ENCODE peak calls at places on chromosomes 4 and X, in six cellular contexts. One of them, this sample, is unnamed. For H3K9me3, the result is how much of the 10 kb centered on the place peaks cover.

GRCh38 chr4:10083861-10084641 is 32.5 kb downstream of the WDR1 start:
- DNase-seq in CD8-positive, alpha-beta T cell: no peak
- DNase-seq in A549: no peak
- DNase-seq in right cardiac atrium: peak
- DNase-seq in fibroblast of lung: no peak
- DNase-seq in endodermal cell: no peak
- DNase-seq in this sample: peak

GRCh38 chr4:116321471-116321870 is 763.9 kb downstream of the TRAM1L1 start:
- DNase-seq in fibroblast of lung: no peak
- DNase-seq in endodermal cell: no peak
- DNase-seq in right cardiac atrium: no peak
- DNase-seq in A549: no peak
- DNase-seq in CD8-positive, alpha-beta T cell: no peak
- DNase-seq in this sample: no peak

GRCh38 chrX:46236411-46236810 is 308.8 kb downstream of the ZNF674 start:
- DNase-seq in A549: no peak
- DNase-seq in CD8-positive, alpha-beta T cell: no peak
- DNase-seq in fibroblast of lung: no peak
- DNase-seq in endodermal cell: no peak
- DNase-seq in right cardiac atrium: no peak
- DNase-seq in this sample: no peak

GRCh38 chr4:106614446-106614845 is 245.9 kb upstream of the GIMD1 start:
- DNase-seq in A549: peak
- DNase-seq in endodermal cell: no peak
- DNase-seq in fibroblast of lung: peak
- DNase-seq in CD8-positive, alpha-beta T cell: no peak
- DNase-seq in right cardiac atrium: no peak
- DNase-seq in this sample: no peak

GRCh38 chr4:107037188-107037587 is 1.1 kb upstream of the DKK2 start:
- DNase-seq in endodermal cell: peak
- DNase-seq in fibroblast of lung: peak
- DNase-seq in A549: no peak
- DNase-seq in right cardiac atrium: peak
- DNase-seq in CD8-positive, alpha-beta T cell: no peak
- DNase-seq in this sample: no peak

GRCh38 chrX:48958635-48959094 is 1.3 kb upstream of the OTUD5 start:
- DNase-seq in right cardiac atrium: peak
- DNase-seq in endodermal cell: no peak
- DNase-seq in CD8-positive, alpha-beta T cell: no peak
- DNase-seq in fibroblast of lung: peak
- DNase-seq in A549: peak
- DNase-seq in this sample: no peak

GRCh38 chrX:72100824-72101351 is 30.8 kb downstream of the RTL5 start:
- DNase-seq in fibroblast of lung: no peak
- DNase-seq in right cardiac atrium: peak
- DNase-seq in CD8-positive, alpha-beta T cell: peak
- DNase-seq in endodermal cell: no peak
- DNase-seq in A549: no peak
- DNase-seq in this sample: no peak

GRCh38 chr4:1246901-1247810 is 1.8 kb downstream of the CTBP1 start:
- DNase-seq in fibroblast of lung: no peak
- DNase-seq in A549: no peak
- DNase-seq in right cardiac atrium: peak
- DNase-seq in CD8-positive, alpha-beta T cell: no peak
- DNase-seq in endodermal cell: peak
- DNase-seq in this sample: peak

GRCh38 chr4:173450281-173450680 is 51.4 kb upstream of the SCRG1 start:
- DNase-seq in A549: no peak
- DNase-seq in fibroblast of lung: peak
- DNase-seq in CD8-positive, alpha-beta T cell: no peak
- DNase-seq in right cardiac atrium: no peak
- DNase-seq in endodermal cell: no peak
- DNase-seq in this sample: no peak

GRCh38 chr4:6205584-6205965 is 5.2 kb upstream of the JAKMIP1 start:
- DNase-seq in fibroblast of lung: no peak
- DNase-seq in endodermal cell: no peak
- DNase-seq in A549: no peak
- DNase-seq in CD8-positive, alpha-beta T cell: no peak
- DNase-seq in right cardiac atrium: no peak
- DNase-seq in this sample: peak

GRCh38 chrX:115018944-115019343 is 1.5 kb upstream of the IL13RA2 start:
- DNase-seq in right cardiac atrium: no peak
- DNase-seq in endodermal cell: no peak
- DNase-seq in A549: no peak
- DNase-seq in fibroblast of lung: peak
- DNase-seq in CD8-positive, alpha-beta T cell: no peak
- DNase-seq in this sample: no peak

GRCh38 chrX:115018040-115018647 is 728 bp upstream of the IL13RA2 start:
- DNase-seq in CD8-positive, alpha-beta T cell: no peak
- DNase-seq in A549: no peak
- DNase-seq in endodermal cell: peak
- DNase-seq in right cardiac atrium: no peak
- DNase-seq in fibroblast of lung: no peak
- DNase-seq in this sample: no peak

GRCh38 chrX:115017455-115017854 is at the start of gene IL13RA2:
- DNase-seq in fibroblast of lung: peak
- DNase-seq in A549: no peak
- DNase-seq in right cardiac atrium: no peak
- DNase-seq in CD8-positive, alpha-beta T cell: no peak
- DNase-seq in endodermal cell: no peak
- DNase-seq in this sample: no peak

GRCh38 chrX:115011428-115011827 is 6.0 kb downstream of the IL13RA2 start:
- DNase-seq in CD8-positive, alpha-beta T cell: no peak
- DNase-seq in right cardiac atrium: no peak
- DNase-seq in fibroblast of lung: no peak
- DNase-seq in A549: no peak
- DNase-seq in endodermal cell: no peak
- DNase-seq in this sample: no peak

DNA sequence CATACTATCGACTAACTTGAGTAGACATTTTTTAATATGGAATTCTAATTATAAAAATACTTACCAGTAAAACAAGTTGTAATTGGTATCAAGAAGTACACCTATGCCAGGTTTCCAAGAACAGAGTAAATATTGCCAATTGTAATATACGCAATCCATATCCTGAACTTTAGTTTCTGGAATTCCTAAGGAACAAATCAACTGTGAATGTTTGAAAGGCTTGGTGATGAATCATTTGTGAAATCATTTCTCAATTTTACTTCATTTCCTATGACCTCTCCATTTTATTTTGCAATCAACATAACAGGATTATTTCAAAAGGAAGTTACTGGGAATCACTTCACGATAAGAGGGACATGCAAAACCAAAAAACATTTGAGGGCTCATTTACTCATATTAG is 3.7 kb downstream of the IL13RA2 start:
- DNase-seq in A549: peak
- DNase-seq in right cardiac atrium: no peak
- DNase-seq in endodermal cell: no peak
- DNase-seq in CD8-positive, alpha-beta T cell: no peak
- DNase-seq in fibroblast of lung: peak
- DNase-seq in this sample: no peak
- H3K9me3 ChIP-seq in A549: under half
- H3K9me3 ChIP-seq in right cardiac atrium: under half
- H3K9me3 ChIP-seq in endodermal cell: under half
- H3K9me3 ChIP-seq in CD8-positive, alpha-beta T cell: under half
- H3K9me3 ChIP-seq in fibroblast of lung: under half
- H3K9me3 ChIP-seq in this sample: under half

DNA sequence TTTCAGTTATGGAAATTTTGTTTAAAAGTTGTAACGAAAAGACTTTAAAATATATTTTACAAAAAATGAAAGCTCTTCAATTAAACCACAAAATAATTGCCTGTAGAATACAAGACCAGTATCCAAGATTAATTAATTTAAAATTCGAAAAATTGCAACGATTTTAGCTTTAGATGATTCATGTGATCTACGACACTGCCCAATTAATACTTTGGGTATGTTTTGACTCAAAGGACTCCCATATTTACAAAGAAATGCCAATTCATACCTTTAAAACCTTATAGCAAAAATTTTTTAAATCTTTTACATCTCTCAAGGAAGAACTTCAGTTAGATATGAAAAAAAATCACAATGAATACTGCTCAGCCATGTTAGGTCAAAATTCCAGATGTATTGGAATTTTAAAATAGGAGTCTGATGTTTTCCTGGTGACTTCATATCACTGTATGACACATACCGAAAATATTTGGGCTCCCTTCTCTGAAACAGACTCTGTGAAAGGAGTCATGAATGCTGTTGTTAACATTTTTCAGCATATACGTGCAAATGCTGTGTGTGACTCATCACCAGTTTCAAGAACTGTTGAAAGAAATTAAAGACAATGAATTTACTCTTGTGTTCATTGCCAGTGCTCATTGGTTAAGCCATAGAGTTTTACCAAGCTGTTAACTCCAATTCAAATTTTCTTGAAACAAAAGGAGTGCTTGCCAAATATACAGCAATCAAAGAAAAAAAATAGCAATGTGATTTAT is 13.8 kb upstream of the SMS start:
- DNase-seq in fibroblast of lung: peak
- DNase-seq in A549: peak
- DNase-seq in right cardiac atrium: no peak
- DNase-seq in endodermal cell: no peak
- DNase-seq in CD8-positive, alpha-beta T cell: no peak
- DNase-seq in this sample: no peak
- H3K27ac ChIP-seq in fibroblast of lung: peak
- H3K27ac ChIP-seq in A549: peak
- H3K27ac ChIP-seq in right cardiac atrium: no peak
- H3K27ac ChIP-seq in endodermal cell: peak
- H3K27ac ChIP-seq in CD8-positive, alpha-beta T cell: no peak
- H3K27ac ChIP-seq in this sample: peak

DNA sequence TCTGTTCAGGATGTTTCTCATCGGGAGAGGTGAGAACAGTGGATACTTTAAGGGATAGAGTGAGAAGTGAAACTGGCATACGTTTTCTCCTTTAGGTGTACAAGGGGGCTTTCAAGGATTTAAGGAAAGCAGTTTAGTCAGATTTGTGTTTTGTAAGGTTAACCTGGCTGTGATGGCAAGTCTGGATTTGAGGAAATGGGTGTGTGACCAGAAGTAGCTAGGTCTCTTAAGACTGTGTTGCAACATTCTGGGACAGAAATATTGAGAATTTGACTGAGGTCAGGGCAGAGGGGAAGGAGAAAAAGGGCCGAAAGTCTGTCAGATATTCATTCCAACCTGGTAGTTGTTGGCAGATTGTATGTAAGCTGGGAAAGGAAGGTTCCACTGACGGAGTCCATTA is 10.4 kb upstream of the GABRE start:
- DNase-seq in CD8-positive, alpha-beta T cell: no peak
- DNase-seq in endodermal cell: no peak
- DNase-seq in right cardiac atrium: no peak
- DNase-seq in fibroblast of lung: no peak
- DNase-seq in A549: no peak
- DNase-seq in this sample: no peak
- H3K9me3 ChIP-seq in CD8-positive, alpha-beta T cell: under half
- H3K9me3 ChIP-seq in endodermal cell: under half
- H3K9me3 ChIP-seq in right cardiac atrium: under half
- H3K9me3 ChIP-seq in fibroblast of lung: under half
- H3K9me3 ChIP-seq in A549: under half
- H3K9me3 ChIP-seq in this sample: under half

DNA sequence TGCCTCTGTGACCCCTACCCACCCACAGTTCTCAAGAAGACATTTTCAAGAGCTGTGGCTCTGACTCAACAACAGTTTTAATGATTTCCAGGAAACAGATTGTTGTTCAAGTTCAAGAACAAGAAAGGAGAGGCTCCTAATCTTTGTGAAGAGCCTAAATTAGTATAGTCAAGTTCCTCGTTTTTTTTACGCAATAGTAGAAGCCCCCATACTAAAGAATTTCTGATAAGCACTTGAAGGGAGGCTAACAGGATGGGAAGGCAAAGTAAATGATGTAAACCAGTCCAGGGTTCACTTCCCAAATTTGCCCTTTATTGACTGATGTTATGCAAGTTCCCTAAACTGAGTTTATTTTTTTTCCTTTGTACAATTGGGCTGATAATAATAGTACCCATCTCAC is 178.1 kb downstream of the RTL9 start:
- DNase-seq in right cardiac atrium: no peak
- DNase-seq in endodermal cell: no peak
- DNase-seq in A549: no peak
- DNase-seq in fibroblast of lung: no peak
- DNase-seq in CD8-positive, alpha-beta T cell: no peak
- DNase-seq in this sample: no peak
- H3K27ac ChIP-seq in right cardiac atrium: no peak
- H3K27ac ChIP-seq in endodermal cell: no peak
- H3K27ac ChIP-seq in A549: no peak
- H3K27ac ChIP-seq in fibroblast of lung: no peak
- H3K27ac ChIP-seq in CD8-positive, alpha-beta T cell: no peak
- H3K27ac ChIP-seq in this sample: no peak